ENCODE peak calls at places on chromosome 6, in five cellular contexts. T, M, P, W and U are unnamed samples.

GRCh38 chr6:36963451-36964290 is 9.1 kb downstream of the PI16 start:
- DNase-seq in T (no peak), M (no peak), P (no peak), W (no peak), U (peak; percentile 36)

GRCh38 chr6:122620902-122621301 is 10.7 kb downstream of the PKIB start:
- DNase-seq in T (no peak), M (no peak), P (peak; percentile 41), W (peak; percentile 87), U (no peak)

GRCh38 chr6:109867970-109868358 is 110.1 kb upstream of the GPR6 start:
- DNase-seq in T (no peak), M (no peak), P (no peak), W (no peak), U (no peak)

GRCh38 chr6:163637524-163637923 is 223.0 kb downstream of the QKI start:
- DNase-seq in T (no peak), M (no peak), P (no peak), W (no peak), U (no peak)

GRCh38 chr6:30954631-30955366 is 14.0 kb downstream of the MUCL3 start:
- DNase-seq in T (no peak), M (no peak), P (no peak), W (no peak), U (no peak)

GRCh38 chr6:41302638-41303037 is 16.2 kb upstream of the TREM1 start:
- DNase-seq in T (no peak), M (no peak), P (no peak), W (no peak), U (no peak)

GRCh38 chr6:100633096-100633766 is 168.5 kb upstream of the SIM1 start:
- DNase-seq in T (no peak), M (no peak), P (peak; percentile 77), W (peak; percentile 59), U (peak; percentile 49)

GRCh38 chr6:106315765-106316375 is 9.7 kb downstream of the ATG5 start:
- DNase-seq in T (no peak), M (no peak), P (peak; percentile 46), W (no peak), U (peak; percentile 55)

GRCh38 chr6:143539723-143540122 is 28.2 kb upstream of the FUCA2 start:
- DNase-seq in T (no peak), M (no peak), P (no peak), W (no peak), U (no peak)

GRCh38 chr6:7684843-7685242 is 41.1 kb upstream of the BMP6 start:
- DNase-seq in T (no peak), M (no peak), P (no peak), W (no peak), U (no peak)

GRCh38 chr6:168118935-168119334 is 39.9 kb upstream of the FRMD1 start:
- DNase-seq in T (no peak), M (no peak), P (no peak), W (no peak), U (no peak)